ENCODE peak calls at places on chromosomes 4 and X, in nine cellular contexts. One of them, this sample, is unnamed.

GRCh38 chrX:1727531-1728027 is 112.7 kb downstream of the ASMT start:
- DNase-seq in NCI-H2107: no peak
- DNase-seq in activated naive CD4-positive, alpha-beta T cell treated with anti-CD3 and anti-CD28 coated beads, Interleukin-2, amount 50 U/mL, for 72 hours: no peak
- DNase-seq in B cell: no peak
- DNase-seq in amniotic stem cell: peak
- DNase-seq in sciatic nerve: no peak
- DNase-seq in Calu3: peak
- DNase-seq in lung microvascular endothelial cell: peak
- DNase-seq in non-pigmented ciliary epithelial cell: no peak
- DNase-seq in this sample: no peak

GRCh38 chr4:1278336-1278670 is 11.4 kb upstream of the MAEA start:
- DNase-seq in NCI-H2107: no peak
- DNase-seq in activated naive CD4-positive, alpha-beta T cell treated with anti-CD3 and anti-CD28 coated beads, Interleukin-2, amount 50 U/mL, for 72 hours: no peak
- DNase-seq in B cell: no peak
- DNase-seq in amniotic stem cell: no peak
- DNase-seq in sciatic nerve: no peak
- DNase-seq in Calu3: no peak
- DNase-seq in lung microvascular endothelial cell: no peak
- DNase-seq in non-pigmented ciliary epithelial cell: no peak
- DNase-seq in this sample: no peak

GRCh38 chr4:140071806-140072205 is 82.2 kb downstream of the MAML3 start:
- DNase-seq in NCI-H2107: no peak
- DNase-seq in activated naive CD4-positive, alpha-beta T cell treated with anti-CD3 and anti-CD28 coated beads, Interleukin-2, amount 50 U/mL, for 72 hours: peak
- DNase-seq in B cell: peak
- DNase-seq in amniotic stem cell: no peak
- DNase-seq in sciatic nerve: no peak
- DNase-seq in Calu3: peak
- DNase-seq in lung microvascular endothelial cell: no peak
- DNase-seq in non-pigmented ciliary epithelial cell: peak
- DNase-seq in this sample: no peak

GRCh38 chr4:41687971-41688370 is 60.6 kb downstream of the PHOX2B start:
- DNase-seq in NCI-H2107: no peak
- DNase-seq in activated naive CD4-positive, alpha-beta T cell treated with anti-CD3 and anti-CD28 coated beads, Interleukin-2, amount 50 U/mL, for 72 hours: no peak
- DNase-seq in B cell: no peak
- DNase-seq in amniotic stem cell: no peak
- DNase-seq in sciatic nerve: no peak
- DNase-seq in Calu3: no peak
- DNase-seq in lung microvascular endothelial cell: no peak
- DNase-seq in non-pigmented ciliary epithelial cell: no peak
- DNase-seq in this sample: no peak

GRCh38 chr4:21991050-21991449 is 42.5 kb upstream of the KCNIP4 start:
- DNase-seq in NCI-H2107: no peak
- DNase-seq in activated naive CD4-positive, alpha-beta T cell treated with anti-CD3 and anti-CD28 coated beads, Interleukin-2, amount 50 U/mL, for 72 hours: no peak
- DNase-seq in B cell: no peak
- DNase-seq in amniotic stem cell: no peak
- DNase-seq in sciatic nerve: no peak
- DNase-seq in Calu3: no peak
- DNase-seq in lung microvascular endothelial cell: no peak
- DNase-seq in non-pigmented ciliary epithelial cell: no peak
- DNase-seq in this sample: no peak

GRCh38 chr4:95546866-95547707 is 1.7 kb downstream of the UNC5C start:
- DNase-seq in NCI-H2107: no peak
- DNase-seq in activated naive CD4-positive, alpha-beta T cell treated with anti-CD3 and anti-CD28 coated beads, Interleukin-2, amount 50 U/mL, for 72 hours: no peak
- DNase-seq in B cell: no peak
- DNase-seq in amniotic stem cell: no peak
- DNase-seq in sciatic nerve: no peak
- DNase-seq in Calu3: no peak
- DNase-seq in lung microvascular endothelial cell: no peak
- DNase-seq in non-pigmented ciliary epithelial cell: no peak
- DNase-seq in this sample: no peak

GRCh38 chr4:13559414-13559813 is 15.1 kb upstream of the NKX3-2 start:
- DNase-seq in NCI-H2107: no peak
- DNase-seq in activated naive CD4-positive, alpha-beta T cell treated with anti-CD3 and anti-CD28 coated beads, Interleukin-2, amount 50 U/mL, for 72 hours: no peak
- DNase-seq in B cell: no peak
- DNase-seq in amniotic stem cell: no peak
- DNase-seq in sciatic nerve: no peak
- DNase-seq in Calu3: no peak
- DNase-seq in lung microvascular endothelial cell: peak
- DNase-seq in non-pigmented ciliary epithelial cell: peak
- DNase-seq in this sample: no peak

GRCh38 chr4:108533876-108534275 is 86.5 kb upstream of the RPL34 start:
- DNase-seq in NCI-H2107: no peak
- DNase-seq in activated naive CD4-positive, alpha-beta T cell treated with anti-CD3 and anti-CD28 coated beads, Interleukin-2, amount 50 U/mL, for 72 hours: no peak
- DNase-seq in B cell: no peak
- DNase-seq in amniotic stem cell: no peak
- DNase-seq in sciatic nerve: no peak
- DNase-seq in Calu3: no peak
- DNase-seq in lung microvascular endothelial cell: no peak
- DNase-seq in non-pigmented ciliary epithelial cell: no peak
- DNase-seq in this sample: no peak

GRCh38 chr4:147965873-147966272 is 234.0 kb downstream of the ARHGAP10 start:
- DNase-seq in NCI-H2107: no peak
- DNase-seq in activated naive CD4-positive, alpha-beta T cell treated with anti-CD3 and anti-CD28 coated beads, Interleukin-2, amount 50 U/mL, for 72 hours: no peak
- DNase-seq in B cell: no peak
- DNase-seq in amniotic stem cell: no peak
- DNase-seq in sciatic nerve: no peak
- DNase-seq in Calu3: no peak
- DNase-seq in lung microvascular endothelial cell: no peak
- DNase-seq in non-pigmented ciliary epithelial cell: no peak
- DNase-seq in this sample: no peak

GRCh38 chr4:124947622-124948265 is 235.2 kb upstream of the ANKRD50 start:
- DNase-seq in NCI-H2107: no peak
- DNase-seq in activated naive CD4-positive, alpha-beta T cell treated with anti-CD3 and anti-CD28 coated beads, Interleukin-2, amount 50 U/mL, for 72 hours: no peak
- DNase-seq in B cell: no peak
- DNase-seq in amniotic stem cell: no peak
- DNase-seq in sciatic nerve: no peak
- DNase-seq in Calu3: no peak
- DNase-seq in lung microvascular endothelial cell: peak
- DNase-seq in non-pigmented ciliary epithelial cell: no peak
- DNase-seq in this sample: no peak

GRCh38 chr4:72319596-72319995 is 249.4 kb downstream of the ADAMTS3 start:
- DNase-seq in NCI-H2107: no peak
- DNase-seq in activated naive CD4-positive, alpha-beta T cell treated with anti-CD3 and anti-CD28 coated beads, Interleukin-2, amount 50 U/mL, for 72 hours: no peak
- DNase-seq in B cell: no peak
- DNase-seq in amniotic stem cell: peak
- DNase-seq in sciatic nerve: no peak
- DNase-seq in Calu3: no peak
- DNase-seq in lung microvascular endothelial cell: peak
- DNase-seq in non-pigmented ciliary epithelial cell: peak
- DNase-seq in this sample: no peak

GRCh38 chr4:180028682-180029081 is 2214.5 kb upstream of the TENM3 start:
- DNase-seq in NCI-H2107: no peak
- DNase-seq in activated naive CD4-positive, alpha-beta T cell treated with anti-CD3 and anti-CD28 coated beads, Interleukin-2, amount 50 U/mL, for 72 hours: no peak
- DNase-seq in B cell: peak
- DNase-seq in amniotic stem cell: peak
- DNase-seq in sciatic nerve: no peak
- DNase-seq in Calu3: peak
- DNase-seq in lung microvascular endothelial cell: no peak
- DNase-seq in non-pigmented ciliary epithelial cell: peak
- DNase-seq in this sample: peak

GRCh38 chr4:174553828-174554227 is 31.5 kb upstream of the HPGD start:
- DNase-seq in NCI-H2107: no peak
- DNase-seq in activated naive CD4-positive, alpha-beta T cell treated with anti-CD3 and anti-CD28 coated beads, Interleukin-2, amount 50 U/mL, for 72 hours: no peak
- DNase-seq in B cell: no peak
- DNase-seq in amniotic stem cell: peak
- DNase-seq in sciatic nerve: no peak
- DNase-seq in Calu3: no peak
- DNase-seq in lung microvascular endothelial cell: no peak
- DNase-seq in non-pigmented ciliary epithelial cell: no peak
- DNase-seq in this sample: no peak

GRCh38 chrX:12489341-12489740 is 301.9 kb upstream of the PRPS2 start:
- DNase-seq in NCI-H2107: no peak
- DNase-seq in activated naive CD4-positive, alpha-beta T cell treated with anti-CD3 and anti-CD28 coated beads, Interleukin-2, amount 50 U/mL, for 72 hours: no peak
- DNase-seq in B cell: no peak
- DNase-seq in amniotic stem cell: no peak
- DNase-seq in sciatic nerve: no peak
- DNase-seq in Calu3: no peak
- DNase-seq in lung microvascular endothelial cell: no peak
- DNase-seq in non-pigmented ciliary epithelial cell: no peak
- DNase-seq in this sample: no peak

GRCh38 chrX:40933132-40934078 is 151.8 kb upstream of the USP9X start:
- DNase-seq in NCI-H2107: no peak
- DNase-seq in activated naive CD4-positive, alpha-beta T cell treated with anti-CD3 and anti-CD28 coated beads, Interleukin-2, amount 50 U/mL, for 72 hours: peak
- DNase-seq in B cell: peak
- DNase-seq in amniotic stem cell: peak
- DNase-seq in sciatic nerve: no peak
- DNase-seq in Calu3: no peak
- DNase-seq in lung microvascular endothelial cell: peak
- DNase-seq in non-pigmented ciliary epithelial cell: no peak
- DNase-seq in this sample: peak

GRCh38 chr4:150167054-150167453 is 88.8 kb downstream of the DCLK2 start:
- DNase-seq in NCI-H2107: no peak
- DNase-seq in activated naive CD4-positive, alpha-beta T cell treated with anti-CD3 and anti-CD28 coated beads, Interleukin-2, amount 50 U/mL, for 72 hours: no peak
- DNase-seq in B cell: no peak
- DNase-seq in amniotic stem cell: no peak
- DNase-seq in sciatic nerve: no peak
- DNase-seq in Calu3: no peak
- DNase-seq in lung microvascular endothelial cell: no peak
- DNase-seq in non-pigmented ciliary epithelial cell: no peak
- DNase-seq in this sample: no peak

GRCh38 chr4:90403781-90404180 is 276.6 kb downstream of the CCSER1 start:
- DNase-seq in NCI-H2107: no peak
- DNase-seq in activated naive CD4-positive, alpha-beta T cell treated with anti-CD3 and anti-CD28 coated beads, Interleukin-2, amount 50 U/mL, for 72 hours: no peak
- DNase-seq in B cell: no peak
- DNase-seq in amniotic stem cell: no peak
- DNase-seq in sciatic nerve: no peak
- DNase-seq in Calu3: no peak
- DNase-seq in lung microvascular endothelial cell: no peak
- DNase-seq in non-pigmented ciliary epithelial cell: peak
- DNase-seq in this sample: no peak

GRCh38 chr4:832536-832935 is 6.6 kb upstream of the CPLX1 start:
- DNase-seq in NCI-H2107: no peak
- DNase-seq in activated naive CD4-positive, alpha-beta T cell treated with anti-CD3 and anti-CD28 coated beads, Interleukin-2, amount 50 U/mL, for 72 hours: no peak
- DNase-seq in B cell: no peak
- DNase-seq in amniotic stem cell: no peak
- DNase-seq in sciatic nerve: no peak
- DNase-seq in Calu3: no peak
- DNase-seq in lung microvascular endothelial cell: no peak
- DNase-seq in non-pigmented ciliary epithelial cell: no peak
- DNase-seq in this sample: no peak

GRCh38 chr4:2940267-2941137 is 22.7 kb downstream of the NOP14 start:
- DNase-seq in NCI-H2107: no peak
- DNase-seq in activated naive CD4-positive, alpha-beta T cell treated with anti-CD3 and anti-CD28 coated beads, Interleukin-2, amount 50 U/mL, for 72 hours: no peak
- DNase-seq in B cell: no peak
- DNase-seq in amniotic stem cell: no peak
- DNase-seq in sciatic nerve: peak
- DNase-seq in Calu3: no peak
- DNase-seq in lung microvascular endothelial cell: no peak
- DNase-seq in non-pigmented ciliary epithelial cell: no peak
- DNase-seq in this sample: no peak

GRCh38 chrX:148501121-148502066 is 977 bp downstream of the AFF2 start:
- DNase-seq in NCI-H2107: no peak
- DNase-seq in activated naive CD4-positive, alpha-beta T cell treated with anti-CD3 and anti-CD28 coated beads, Interleukin-2, amount 50 U/mL, for 72 hours: peak
- DNase-seq in B cell: no peak
- DNase-seq in amniotic stem cell: no peak
- DNase-seq in sciatic nerve: peak
- DNase-seq in Calu3: peak
- DNase-seq in lung microvascular endothelial cell: no peak
- DNase-seq in non-pigmented ciliary epithelial cell: no peak
- DNase-seq in this sample: no peak

GRCh38 chr4:77349796-77350195 is 192.8 kb downstream of the CCNG2 start:
- DNase-seq in NCI-H2107: no peak
- DNase-seq in activated naive CD4-positive, alpha-beta T cell treated with anti-CD3 and anti-CD28 coated beads, Interleukin-2, amount 50 U/mL, for 72 hours: no peak
- DNase-seq in B cell: no peak
- DNase-seq in amniotic stem cell: no peak
- DNase-seq in sciatic nerve: no peak
- DNase-seq in Calu3: no peak
- DNase-seq in lung microvascular endothelial cell: no peak
- DNase-seq in non-pigmented ciliary epithelial cell: no peak
- DNase-seq in this sample: no peak

GRCh38 chr4:18388029-18388428 is 366.5 kb upstream of the LCORL start:
- DNase-seq in NCI-H2107: no peak
- DNase-seq in activated naive CD4-positive, alpha-beta T cell treated with anti-CD3 and anti-CD28 coated beads, Interleukin-2, amount 50 U/mL, for 72 hours: no peak
- DNase-seq in B cell: no peak
- DNase-seq in amniotic stem cell: no peak
- DNase-seq in sciatic nerve: no peak
- DNase-seq in Calu3: no peak
- DNase-seq in lung microvascular endothelial cell: no peak
- DNase-seq in non-pigmented ciliary epithelial cell: no peak
- DNase-seq in this sample: no peak

GRCh38 chr4:39655866-39656265 is 17.2 kb upstream of the SMIM14 start:
- DNase-seq in NCI-H2107: no peak
- DNase-seq in activated naive CD4-positive, alpha-beta T cell treated with anti-CD3 and anti-CD28 coated beads, Interleukin-2, amount 50 U/mL, for 72 hours: no peak
- DNase-seq in B cell: no peak
- DNase-seq in amniotic stem cell: no peak
- DNase-seq in sciatic nerve: no peak
- DNase-seq in Calu3: no peak
- DNase-seq in lung microvascular endothelial cell: no peak
- DNase-seq in non-pigmented ciliary epithelial cell: no peak
- DNase-seq in this sample: no peak

GRCh38 chr4:3513807-3514206 is 18.4 kb downstream of the LRPAP1 start:
- DNase-seq in NCI-H2107: no peak
- DNase-seq in activated naive CD4-positive, alpha-beta T cell treated with anti-CD3 and anti-CD28 coated beads, Interleukin-2, amount 50 U/mL, for 72 hours: no peak
- DNase-seq in B cell: no peak
- DNase-seq in amniotic stem cell: no peak
- DNase-seq in sciatic nerve: no peak
- DNase-seq in Calu3: no peak
- DNase-seq in lung microvascular endothelial cell: no peak
- DNase-seq in non-pigmented ciliary epithelial cell: no peak
- DNase-seq in this sample: no peak

GRCh38 chrX:65723706-65724105 is 56.3 kb downstream of the MSN start:
- DNase-seq in NCI-H2107: no peak
- DNase-seq in activated naive CD4-positive, alpha-beta T cell treated with anti-CD3 and anti-CD28 coated beads, Interleukin-2, amount 50 U/mL, for 72 hours: peak
- DNase-seq in B cell: peak
- DNase-seq in amniotic stem cell: no peak
- DNase-seq in sciatic nerve: no peak
- DNase-seq in Calu3: no peak
- DNase-seq in lung microvascular endothelial cell: peak
- DNase-seq in non-pigmented ciliary epithelial cell: no peak
- DNase-seq in this sample: no peak

GRCh38 chrX:9595131-9595530 is 130.3 kb downstream of the TBL1X start:
- DNase-seq in NCI-H2107: no peak
- DNase-seq in activated naive CD4-positive, alpha-beta T cell treated with anti-CD3 and anti-CD28 coated beads, Interleukin-2, amount 50 U/mL, for 72 hours: no peak
- DNase-seq in B cell: no peak
- DNase-seq in amniotic stem cell: no peak
- DNase-seq in sciatic nerve: no peak
- DNase-seq in Calu3: no peak
- DNase-seq in lung microvascular endothelial cell: no peak
- DNase-seq in non-pigmented ciliary epithelial cell: no peak
- DNase-seq in this sample: no peak

GRCh38 chrX:19440713-19441112 is 74.6 kb downstream of the MAP3K15 start:
- DNase-seq in NCI-H2107: no peak
- DNase-seq in activated naive CD4-positive, alpha-beta T cell treated with anti-CD3 and anti-CD28 coated beads, Interleukin-2, amount 50 U/mL, for 72 hours: no peak
- DNase-seq in B cell: no peak
- DNase-seq in amniotic stem cell: no peak
- DNase-seq in sciatic nerve: no peak
- DNase-seq in Calu3: peak
- DNase-seq in lung microvascular endothelial cell: peak
- DNase-seq in non-pigmented ciliary epithelial cell: peak
- DNase-seq in this sample: no peak

GRCh38 chr4:141391771-141392170 is 171.1 kb downstream of the ZNF330 start:
- DNase-seq in NCI-H2107: no peak
- DNase-seq in activated naive CD4-positive, alpha-beta T cell treated with anti-CD3 and anti-CD28 coated beads, Interleukin-2, amount 50 U/mL, for 72 hours: no peak
- DNase-seq in B cell: no peak
- DNase-seq in amniotic stem cell: no peak
- DNase-seq in sciatic nerve: no peak
- DNase-seq in Calu3: no peak
- DNase-seq in lung microvascular endothelial cell: no peak
- DNase-seq in non-pigmented ciliary epithelial cell: no peak
- DNase-seq in this sample: no peak

GRCh38 chr4:108058685-108059440 is 69.2 kb downstream of the HADH start:
- DNase-seq in NCI-H2107: no peak
- DNase-seq in activated naive CD4-positive, alpha-beta T cell treated with anti-CD3 and anti-CD28 coated beads, Interleukin-2, amount 50 U/mL, for 72 hours: no peak
- DNase-seq in B cell: no peak
- DNase-seq in amniotic stem cell: no peak
- DNase-seq in sciatic nerve: no peak
- DNase-seq in Calu3: peak
- DNase-seq in lung microvascular endothelial cell: no peak
- DNase-seq in non-pigmented ciliary epithelial cell: no peak
- DNase-seq in this sample: no peak

GRCh38 chr4:40909363-40909876 is 159.7 kb downstream of the NSUN7 start:
- DNase-seq in NCI-H2107: no peak
- DNase-seq in activated naive CD4-positive, alpha-beta T cell treated with anti-CD3 and anti-CD28 coated beads, Interleukin-2, amount 50 U/mL, for 72 hours: peak
- DNase-seq in B cell: no peak
- DNase-seq in amniotic stem cell: peak
- DNase-seq in sciatic nerve: no peak
- DNase-seq in Calu3: peak
- DNase-seq in lung microvascular endothelial cell: peak
- DNase-seq in non-pigmented ciliary epithelial cell: peak
- DNase-seq in this sample: no peak

GRCh38 chr4:8699479-8700145 is 107.0 kb downstream of the CPZ start:
- DNase-seq in NCI-H2107: no peak
- DNase-seq in activated naive CD4-positive, alpha-beta T cell treated with anti-CD3 and anti-CD28 coated beads, Interleukin-2, amount 50 U/mL, for 72 hours: no peak
- DNase-seq in B cell: no peak
- DNase-seq in amniotic stem cell: no peak
- DNase-seq in sciatic nerve: no peak
- DNase-seq in Calu3: no peak
- DNase-seq in lung microvascular endothelial cell: no peak
- DNase-seq in non-pigmented ciliary epithelial cell: no peak
- DNase-seq in this sample: no peak

This sample was measured in NCI-H2171.